ENCODE peak calls at places on chromosomes 13 and 19, in nine cellular contexts. R is fibroblast of villous mesenchyme; B is heart left ventricle; Z is cardiac muscle cell; E is Peyer's patch; S is stomach; K is CD8-positive, alpha-beta T cell; Y is PC-9; I is GM12865. P is an unnamed sample.

GRCh38 chr19:35991731-35992450 is 3.1 kb upstream of the SDHAF1 start:
- DNase-seq in K (no peak), Y (no peak), B (no peak), I (no peak), R (peak), E (no peak), S (no peak), Z (peak), P (no peak)

GRCh38 chr19:48739400-48739825 is 997 bp downstream of the RASIP1 start:
- DNase-seq in R (no peak), Z (no peak), I (no peak), K (no peak), Y (no peak), S (no peak), B (peak), E (no peak), P (no peak)

GRCh38 chr19:18046066-18046718 is 38.2 kb downstream of the ARRDC2 start:
- DNase-seq in K (no peak), B (no peak), Z (peak), I (no peak), E (no peak), S (peak), R (peak), Y (peak), P (no peak)

GRCh38 chr13:39062004-39062403 is 23.7 kb downstream of the NHLRC3 start:
- DNase-seq in B (no peak), S (no peak), K (no peak), R (no peak), Z (no peak), Y (no peak), E (no peak), I (no peak), P (no peak)

GRCh38 chr13:19764237-19764636 is 18.5 kb downstream of the PSPC1 start:
- DNase-seq in E (no peak), K (no peak), B (no peak), R (no peak), Y (no peak), Z (no peak), I (no peak), S (no peak), P (no peak)

GRCh38 chr19:1122972-1123363 is 19.2 kb downstream of the GPX4 start:
- DNase-seq in I (peak), Z (peak), R (peak), B (no peak), Y (peak), E (peak), S (peak), K (no peak), P (peak)

GRCh38 chr13:28744091-28744536 is 25.3 kb upstream of the SLC46A3 start:
- DNase-seq in Z (peak), B (no peak), K (no peak), R (peak), Y (peak), E (no peak), I (no peak), S (no peak), P (no peak)

GRCh38 chr19:28289294-28290063 is 923.5 kb downstream of the UQCRFS1 start:
- DNase-seq in Y (no peak), E (no peak), K (no peak), I (no peak), B (no peak), R (peak), Z (peak), S (no peak), P (no peak)

GRCh38 chr13:32261567-32261966 is 53.6 kb downstream of the ZAR1L start:
- DNase-seq in I (no peak), S (peak), K (no peak), E (no peak), R (peak), Y (no peak), B (peak), Z (peak), P (no peak)

GRCh38 chr13:112245959-112246358 is 130.2 kb upstream of the SPACA7 start:
- DNase-seq in I (no peak), Z (no peak), B (no peak), Y (no peak), K (peak), S (no peak), E (no peak), R (no peak), P (no peak)

GRCh38 chr13:30866692-30867669 is 39.1 kb upstream of the MEDAG start:
- DNase-seq in I (no peak), Z (no peak), R (no peak), B (no peak), E (no peak), S (no peak), K (no peak), Y (no peak), P (no peak)

GRCh38 chr19:18478545-18479311 is 40.8 kb upstream of the ISYNA1 start:
- DNase-seq in R (peak), Z (peak), I (peak), S (peak), K (peak), E (no peak), B (peak), Y (peak), P (peak)

GRCh38 chr19:15237759-15238638 is 5.8 kb upstream of the EPHX3 start:
- DNase-seq in Y (no peak), I (no peak), K (no peak), E (no peak), S (no peak), Z (no peak), B (no peak), R (no peak), P (no peak)

GRCh38 chr13:89878904-89879303 is 1468.6 kb upstream of the MIR17HG start:
- DNase-seq in E (no peak), I (no peak), B (no peak), Z (no peak), R (no peak), K (no peak), Y (no peak), S (no peak), P (no peak)

GRCh38 chr13:73288596-73288995 is 229.8 kb downstream of the KLF5 start:
- DNase-seq in B (no peak), I (no peak), Y (no peak), S (no peak), K (no peak), Z (no peak), E (no peak), R (no peak), P (no peak)

GRCh38 chr13:65926750-65927171 is 1303.4 kb downstream of the PCDH9 start:
- DNase-seq in R (no peak), I (no peak), Z (peak), Y (no peak), K (no peak), S (peak), E (no peak), B (peak), P (no peak)

GRCh38 chr19:10762656-10763055 is 44.8 kb downstream of the DNM2 start:
- DNase-seq in Z (no peak), B (peak), E (peak), I (peak), R (no peak), Y (peak), K (no peak), S (no peak), P (no peak)

GRCh38 chr19:53980553-53981407 is 10.7 kb upstream of the CACNG6 start:
- DNase-seq in Y (peak), R (peak), Z (peak), I (no peak), E (no peak), K (no peak), B (no peak), S (no peak), P (no peak)

GRCh38 chr19:53982611-53983010 is 8.8 kb upstream of the CACNG6 start:
- DNase-seq in K (no peak), Z (peak), R (peak), S (peak), B (peak), Y (no peak), I (no peak), E (no peak), P (no peak)

GRCh38 chr19:53981408-53981998 is 9.9 kb upstream of the CACNG6 start:
- DNase-seq in B (no peak), Z (no peak), I (no peak), K (no peak), Y (no peak), S (no peak), R (no peak), E (no peak), P (no peak)

GRCh38 chr19:53983457-53984289 is 7.8 kb upstream of the CACNG6 start:
- DNase-seq in S (no peak), K (no peak), I (no peak), R (no peak), E (no peak), B (no peak), Z (no peak), Y (no peak), P (no peak)

DNA sequence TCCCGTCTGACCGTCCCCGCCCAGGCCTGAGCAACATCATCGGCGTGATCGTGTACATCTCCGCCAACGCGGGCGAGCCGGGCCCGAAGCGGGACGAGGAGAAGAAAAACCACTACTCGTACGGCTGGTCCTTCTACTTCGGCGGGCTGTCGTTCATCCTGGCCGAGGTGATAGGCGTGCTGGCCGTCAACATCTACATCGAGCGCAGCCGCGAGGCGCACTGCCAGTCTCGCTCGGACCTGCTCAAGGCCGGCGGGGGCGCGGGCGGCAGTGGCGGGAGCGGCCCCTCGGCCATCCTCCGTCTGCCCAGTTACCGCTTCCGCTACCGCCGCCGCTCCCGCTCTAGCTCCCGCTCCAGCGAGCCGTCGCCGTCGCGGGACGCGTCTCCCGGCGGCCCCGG is 9.4 kb upstream of the CACNG6 start:
- DNase-seq in B (no peak), R (peak), Z (peak), Y (no peak), S (no peak), I (no peak), K (no peak), E (no peak), P (no peak)
- H3K4me3 ChIP-seq in B (peak), R (peak), Z (peak), Y (no peak), S (peak), I (no peak), K (no peak), E (no peak), P (no peak)

GRCh38 chr19:30665449-30665848 is 293.3 kb downstream of the ZNF536 start:
- DNase-seq in B (no peak), I (no peak), R (no peak), Z (no peak), S (no peak), K (peak), E (no peak), Y (no peak), P (no peak)

GRCh38 chr19:30666301-30666803 is 294.2 kb downstream of the ZNF536 start:
- DNase-seq in S (peak), I (peak), Z (peak), E (peak), B (no peak), R (peak), K (peak), Y (peak), P (no peak)

GRCh38 chr19:30662211-30662861 is 290.2 kb downstream of the ZNF536 start:
- DNase-seq in I (no peak), Z (no peak), K (no peak), Y (no peak), S (peak), B (no peak), E (no peak), R (no peak), P (no peak)

GRCh38 chr19:30667227-30667626 is 295.0 kb downstream of the ZNF536 start:
- DNase-seq in R (no peak), K (no peak), E (no peak), Y (no peak), Z (no peak), I (no peak), B (no peak), S (peak), P (no peak)

GRCh38 chr19:30664358-30665058 is 292.3 kb downstream of the ZNF536 start:
- DNase-seq in S (peak), E (peak), R (peak), B (no peak), I (no peak), Y (no peak), K (peak), Z (peak), P (no peak)
- TF ChIP-seq CTCF in S (no peak), E (peak), R (peak), B (no peak), I (peak), Y (no peak), K (no peak), Z (peak), P (peak)

GRCh38 chr19:7637374-7638256 is 705 bp downstream of the STXBP2 start:
- DNase-seq in K (no peak), S (peak), B (no peak), Z (peak), E (peak), R (peak), Y (peak), I (peak), P (peak)
- H3K4me3 ChIP-seq in K (peak), S (peak), B (peak), Z (peak), E (peak), R (peak), Y (peak), I (peak), P (peak)

GRCh38 chr13:49248433-49249002 is 793 bp downstream of the CDADC1 start:
- DNase-seq in B (no peak), E (no peak), R (peak), Z (peak), S (no peak), I (peak), Y (peak), K (no peak), P (no peak)
- TF ChIP-seq CTCF in B (no peak), E (no peak), R (peak), Z (peak), S (no peak), I (no peak), Y (no peak), K (no peak), P (peak)

GRCh38 chr13:95547531-95548167 is 4.9 kb upstream of the CLDN10 start:
- DNase-seq in E (no peak), Y (no peak), B (no peak), S (no peak), R (no peak), I (no peak), Z (no peak), K (no peak), P (no peak)

GRCh38 chr13:95552539-95553270 is at the start of gene CLDN10:
- DNase-seq in B (no peak), E (no peak), S (no peak), Z (no peak), R (no peak), I (no peak), Y (no peak), K (no peak), P (no peak)

GRCh38 chr13:95553271-95553588 is 710 bp downstream of the CLDN10 start:
- DNase-seq in I (no peak), Y (no peak), E (no peak), R (no peak), B (no peak), S (no peak), Z (no peak), K (no peak), P (no peak)

GRCh38 chr13:95553614-95554385 is 1.3 kb downstream of the CLDN10 start:
- DNase-seq in K (no peak), E (no peak), Y (no peak), Z (peak), I (no peak), R (peak), S (no peak), B (no peak), P (no peak)

DNA sequence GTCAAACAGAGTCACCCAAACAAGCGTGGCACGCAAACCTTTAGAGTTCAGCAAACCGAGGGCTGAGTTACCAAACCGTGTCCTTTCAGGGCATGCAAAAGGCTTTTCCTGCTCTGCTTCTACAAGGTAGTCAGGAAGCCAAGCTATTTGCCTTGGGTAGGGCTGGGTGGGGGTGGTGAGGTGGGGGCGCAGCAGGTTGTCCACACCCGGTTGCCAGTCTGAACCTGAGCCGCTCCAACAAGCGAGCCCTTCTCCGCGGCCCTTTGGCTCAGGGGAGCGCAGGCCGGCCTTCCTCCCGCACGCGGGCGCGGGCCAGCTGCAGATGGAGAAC is 347 bp upstream of the CLDN10 start:
- DNase-seq in K (no peak), B (no peak), Z (no peak), E (no peak), R (no peak), Y (no peak), S (no peak), I (no peak), P (no peak)
- H3K4me3 ChIP-seq in K (no peak), B (peak), Z (peak), E (no peak), R (no peak), Y (no peak), S (no peak), I (no peak), P (no peak)

GRCh38 chr19:2309734-2310362 is 1.9 kb upstream of the LINGO3 start:
- DNase-seq in Z (peak), B (no peak), I (no peak), K (no peak), E (no peak), S (no peak), Y (no peak), R (peak), P (no peak)
- TF ChIP-seq CTCF in Z (no peak), B (no peak), I (no peak), K (no peak), E (no peak), S (no peak), Y (no peak), R (no peak), P (no peak)

GRCh38 chr19:4773047-4773640 is 18.4 kb upstream of the FEM1A start:
- DNase-seq in S (no peak), I (peak), K (no peak), Z (no peak), R (no peak), B (no peak), E (no peak), Y (no peak), P (no peak)

GRCh38 chr19:4774136-4774535 is 17.4 kb upstream of the FEM1A start:
- DNase-seq in I (no peak), Y (no peak), R (no peak), E (no peak), B (no peak), K (no peak), Z (no peak), S (no peak), P (no peak)

GRCh38 chr19:4764290-4764660 is 27.3 kb upstream of the FEM1A start:
- DNase-seq in K (no peak), I (no peak), Y (no peak), S (no peak), R (no peak), Z (no peak), E (no peak), B (no peak), P (no peak)

GRCh38 chr19:4768934-4769777 is 22.4 kb upstream of the FEM1A start:
- DNase-seq in E (peak), K (peak), Y (peak), Z (peak), R (peak), I (peak), B (peak), S (peak), P (peak)
- H3K4me3 ChIP-seq in E (no peak), K (no peak), Y (no peak), Z (no peak), R (no peak), I (no peak), B (no peak), S (peak), P (no peak)

DNA sequence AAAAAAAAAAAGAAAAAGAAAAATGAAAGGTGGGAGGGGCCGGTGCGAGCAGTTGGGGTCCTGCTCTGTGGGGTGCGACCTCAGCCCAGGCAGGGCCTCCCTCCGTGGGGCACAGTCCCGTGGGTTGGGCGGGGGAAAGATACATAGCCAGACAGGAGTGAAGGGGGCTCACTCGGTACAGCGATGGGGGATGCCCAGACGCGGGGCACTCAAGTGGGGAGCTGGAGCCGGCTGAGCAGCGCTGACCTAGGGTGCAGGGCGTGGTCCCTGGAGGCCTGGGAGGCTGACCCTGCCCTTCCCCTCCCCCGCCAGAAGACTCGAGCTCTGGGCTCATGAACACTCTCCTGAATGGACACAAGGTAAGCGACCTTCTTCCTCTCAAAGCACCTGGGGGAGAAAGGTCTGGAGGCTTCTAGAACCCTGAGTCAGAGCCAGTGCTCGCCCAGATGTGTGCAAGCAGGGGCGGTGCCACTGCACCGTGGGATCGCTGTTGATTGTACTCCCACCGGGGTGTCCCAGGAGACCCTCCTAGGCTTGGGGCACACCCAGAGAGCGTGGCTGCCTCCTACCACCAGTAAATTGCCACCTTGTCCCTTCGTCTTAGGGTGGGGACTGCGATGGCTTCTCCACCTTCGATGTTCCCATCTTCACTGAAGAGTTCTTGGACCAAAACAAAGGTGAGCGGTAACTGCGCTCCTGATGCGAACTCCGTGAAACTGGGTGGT is 3.4 kb downstream of the HMG20B start:
- DNase-seq in K (no peak), S (no peak), E (no peak), B (no peak), Y (no peak), R (no peak), Z (no peak), I (no peak), P (no peak)
- TF ChIP-seq CTCF in K (no peak), S (no peak), E (no peak), B (no peak), Y (no peak), R (no peak), Z (no peak), I (no peak), P (no peak)

GRCh38 chr13:46182491-46182877 is 507 bp upstream of the LCP1 start:
- DNase-seq in K (no peak), B (no peak), R (no peak), I (peak), E (no peak), Y (peak), Z (no peak), S (no peak), P (peak)

GRCh38 chr13:46185634-46186033 is 3.7 kb upstream of the LCP1 start:
- DNase-seq in Z (no peak), B (no peak), K (no peak), Y (no peak), S (no peak), I (no peak), E (no peak), R (no peak), P (no peak)

GRCh38 chr13:46183018-46183940 is 1.3 kb upstream of the LCP1 start:
- DNase-seq in E (no peak), R (no peak), B (no peak), Y (no peak), K (no peak), I (peak), S (no peak), Z (no peak), P (no peak)

GRCh38 chr13:46181799-46182490 is at the start of gene LCP1:
- DNase-seq in R (no peak), I (peak), K (peak), Z (no peak), E (no peak), B (no peak), Y (peak), S (peak), P (peak)

GRCh38 chr13:46184277-46184699 is 2.3 kb upstream of the LCP1 start:
- DNase-seq in I (peak), Y (no peak), K (peak), B (no peak), E (no peak), Z (peak), R (peak), S (peak), P (peak)
- H3K4me3 ChIP-seq in I (peak), Y (no peak), K (peak), B (no peak), E (no peak), Z (no peak), R (no peak), S (no peak), P (peak)

P was measured in GM06990.